ENCODE peak calls at places on chromosome 3, in seven cellular contexts. G, Z, T, J, F, H and Y are unnamed samples.

GRCh38 chr3:9934235-9934621 is 594 bp downstream of the CRELD1 start:
- DNase-seq in G (no peak), Z (no peak), T (peak), J (no peak), F (peak), H (no peak), Y (no peak)

GRCh38 chr3:33115024-33115768 is 1.4 kb downstream of the CRTAP start:
- DNase-seq in G (no peak), Z (peak), T (peak), J (peak), F (no peak), H (peak), Y (no peak)

GRCh38 chr3:186193534-186194450 is 84.9 kb upstream of the ETV5 start:
- DNase-seq in G (no peak), Z (no peak), T (peak), J (no peak), F (no peak), H (no peak), Y (no peak)

GRCh38 chr3:86173401-86173800 is 817.5 kb downstream of the VGLL3 start:
- DNase-seq in G (no peak), Z (no peak), T (no peak), J (no peak), F (no peak), H (no peak), Y (no peak)

GRCh38 chr3:172511783-172512357 is 11.4 kb downstream of the TNFSF10 start:
- DNase-seq in G (no peak), Z (no peak), T (no peak), J (no peak), F (no peak), H (no peak), Y (no peak)

GRCh38 chr3:8739757-8740508 is 6.3 kb downstream of the CAV3 start:
- DNase-seq in G (no peak), Z (no peak), T (no peak), J (peak), F (no peak), H (peak), Y (no peak)

GRCh38 chr3:84077479-84077878 is 881.3 kb upstream of the CADM2 start:
- DNase-seq in G (no peak), Z (no peak), T (no peak), J (no peak), F (no peak), H (peak), Y (no peak)

GRCh38 chr3:151037746-151038145 is 47.7 kb upstream of the MED12L start:
- DNase-seq in G (no peak), Z (peak), T (no peak), J (peak), F (no peak), H (peak), Y (no peak)

GRCh38 chr3:36597422-36597821 is 166.9 kb downstream of the DCLK3 start:
- DNase-seq in G (no peak), Z (peak), T (no peak), J (peak), F (no peak), H (peak), Y (no peak)

GRCh38 chr3:12785096-12785495 is 11.4 kb upstream of the CAND2 start:
- DNase-seq in G (no peak), Z (no peak), T (no peak), J (no peak), F (no peak), H (no peak), Y (no peak)

GRCh38 chr3:192229866-192230265 is 497.5 kb downstream of the FGF12 start:
- DNase-seq in G (no peak), Z (no peak), T (no peak), J (no peak), F (no peak), H (no peak), Y (no peak)

GRCh38 chr3:43171770-43172169 is 65.9 kb upstream of the POMGNT2 start:
- DNase-seq in G (no peak), Z (no peak), T (no peak), J (no peak), F (no peak), H (no peak), Y (no peak)

GRCh38 chr3:106183762-106184391 is 315.1 kb upstream of the CBLB start:
- DNase-seq in G (no peak), Z (peak), T (no peak), J (peak), F (no peak), H (peak), Y (no peak)

GRCh38 chr3:152270944-152271343 is 2.2 kb downstream of the MBNL1 start:
- DNase-seq in G (no peak), Z (no peak), T (no peak), J (no peak), F (no peak), H (no peak), Y (no peak)

GRCh38 chr3:134998855-134999254 is 203.8 kb downstream of the EPHB1 start:
- DNase-seq in G (no peak), Z (no peak), T (no peak), J (no peak), F (no peak), H (no peak), Y (no peak)

GRCh38 chr3:102024270-102024904 is 175.1 kb downstream of the NFKBIZ start:
- DNase-seq in G (no peak), Z (no peak), T (no peak), J (no peak), F (no peak), H (peak), Y (no peak)

GRCh38 chr3:150699068-150699635 is 4.6 kb downstream of the ERICH6 start:
- DNase-seq in G (no peak), Z (no peak), T (no peak), J (peak), F (no peak), H (peak), Y (no peak)

GRCh38 chr3:16723994-16724393 is 118.8 kb upstream of the DAZL start:
- DNase-seq in G (no peak), Z (no peak), T (no peak), J (no peak), F (peak), H (peak), Y (no peak)

GRCh38 chr3:97684490-97684889 is 80.1 kb upstream of the ARL6 start:
- DNase-seq in G (no peak), Z (no peak), T (no peak), J (peak), F (no peak), H (no peak), Y (no peak)

GRCh38 chr3:29721789-29722188 is 440.9 kb downstream of the RBMS3 start:
- DNase-seq in G (no peak), Z (no peak), T (no peak), J (no peak), F (no peak), H (no peak), Y (no peak)

GRCh38 chr3:140708815-140709214 is 31.0 kb downstream of the TRIM42 start:
- DNase-seq in G (no peak), Z (no peak), T (no peak), J (no peak), F (no peak), H (no peak), Y (no peak)

GRCh38 chr3:29605845-29606244 is 325.0 kb downstream of the RBMS3 start:
- DNase-seq in G (no peak), Z (peak), T (no peak), J (no peak), F (no peak), H (no peak), Y (no peak)

GRCh38 chr3:113254171-113254947 is 43.0 kb downstream of the BOC start:
- DNase-seq in G (no peak), Z (no peak), T (no peak), J (no peak), F (no peak), H (no peak), Y (no peak)

GRCh38 chr3:195194559-195195161 is 76.3 kb downstream of the XXYLT1 start:
- DNase-seq in G (no peak), Z (no peak), T (no peak), J (no peak), F (no peak), H (no peak), Y (no peak)